ENCODE peak calls at places on chromosomes 4 and X, in eight cellular contexts. U, Z, B, K, P, J, Y and D are unnamed samples.
A peak's percentile ranks its signal among the peaks of the same experiment; 100 is the strongest.

GRCh38 chr4:118005883-118006282 is 28.4 kb upstream of the NDST3 start:
- DNase-seq in U (no peak), Z (no peak), B (peak; percentile 36), K (no peak), P (no peak), J (no peak), Y (no peak), D (no peak)

GRCh38 chrX:107573016-107573415 is 55.3 kb upstream of the PRPS1 start:
- DNase-seq in U (no peak), Z (no peak), B (no peak), K (no peak), P (no peak), J (no peak), Y (no peak), D (no peak)

GRCh38 chrX:1673337-1673736 is 58.5 kb downstream of the ASMT start:
- DNase-seq in U (no peak), Z (no peak), B (peak; percentile 54), K (no peak), P (no peak), J (no peak), Y (no peak), D (peak; percentile 12)

GRCh38 chrX:150942958-150943594 is 40.1 kb upstream of the HMGB3 start:
- DNase-seq in U (no peak), Z (no peak), B (no peak), K (no peak), P (no peak), J (no peak), Y (no peak), D (no peak)

GRCh38 chrX:114798902-114799301 is 215.0 kb downstream of the HTR2C start:
- DNase-seq in U (peak; percentile 0), Z (no peak), B (no peak), K (no peak), P (no peak), J (no peak), Y (no peak), D (no peak)

GRCh38 chr4:187354740-187355139 is 631.1 kb upstream of the FAT1 start:
- DNase-seq in U (no peak), Z (no peak), B (no peak), K (no peak), P (no peak), J (no peak), Y (no peak), D (no peak)

GRCh38 chr4:186266699-186267467 is 894 bp downstream of the F11 start:
- DNase-seq in U (peak; percentile 32), Z (no peak), B (peak; percentile 80), K (peak; percentile 6), P (no peak), J (no peak), Y (no peak), D (no peak)

GRCh38 chr4:146458594-146458993 is 63.1 kb downstream of the SLC10A7 start:
- DNase-seq in U (no peak), Z (no peak), B (no peak), K (no peak), P (no peak), J (no peak), Y (no peak), D (peak; percentile 17)

GRCh38 chr4:120158860-120159259 is 92.2 kb upstream of the MAD2L1 start:
- DNase-seq in U (no peak), Z (no peak), B (peak; percentile 45), K (no peak), P (no peak), J (no peak), Y (no peak), D (no peak)

GRCh38 chr4:89000844-89001360 is 56.1 kb downstream of the FAM13A start:
- DNase-seq in U (peak; percentile 68), Z (no peak), B (no peak), K (peak; percentile 83), P (peak; percentile 32), J (no peak), Y (no peak), D (no peak)

GRCh38 chr4:55297346-55297745 is 48.7 kb upstream of the SRD5A3 start:
- DNase-seq in U (peak; percentile 26), Z (no peak), B (no peak), K (peak; percentile 81), P (no peak), J (no peak), Y (no peak), D (no peak)

GRCh38 chr4:161121451-161121850 is 1042.3 kb downstream of the FSTL5 start:
- DNase-seq in U (no peak), Z (no peak), B (no peak), K (peak; percentile 13), P (no peak), J (no peak), Y (no peak), D (no peak)

GRCh38 chr4:185708348-185708747 is 103.6 kb downstream of the SORBS2 start:
- DNase-seq in U (peak; percentile 53), Z (no peak), B (no peak), K (no peak), P (no peak), J (no peak), Y (no peak), D (no peak)

GRCh38 chr4:42371306-42372063 is 25.8 kb upstream of the SHISA3 start:
- DNase-seq in U (peak; percentile 85), Z (no peak), B (peak; percentile 57), K (peak; percentile 67), P (no peak), J (peak; percentile 60), Y (no peak), D (no peak)

GRCh38 chr4:1002131-1002630 is 9.0 kb upstream of the SLC26A1 start:
- DNase-seq in U (peak; percentile 28), Z (no peak), B (peak; percentile 78), K (no peak), P (no peak), J (peak; percentile 45), Y (peak; percentile 79), D (no peak)

GRCh38 chrX:79140731-79141130 is 3.8 kb upstream of the GPR174 start:
- DNase-seq in U (no peak), Z (no peak), B (no peak), K (no peak), P (no peak), J (no peak), Y (no peak), D (no peak)

GRCh38 chr4:73528171-73528570 is 46.6 kb downstream of the AFM start:
- DNase-seq in U (no peak), Z (no peak), B (no peak), K (no peak), P (no peak), J (no peak), Y (no peak), D (no peak)
- H3K27ac ChIP-seq in U (no peak overlapping the region), Z (no peak overlapping the region), B (no peak overlapping the region), K (no peak overlapping the region), P (no peak overlapping the region), J (no peak overlapping the region), Y (no peak overlapping the region), D (no peak overlapping the region)

DNA sequence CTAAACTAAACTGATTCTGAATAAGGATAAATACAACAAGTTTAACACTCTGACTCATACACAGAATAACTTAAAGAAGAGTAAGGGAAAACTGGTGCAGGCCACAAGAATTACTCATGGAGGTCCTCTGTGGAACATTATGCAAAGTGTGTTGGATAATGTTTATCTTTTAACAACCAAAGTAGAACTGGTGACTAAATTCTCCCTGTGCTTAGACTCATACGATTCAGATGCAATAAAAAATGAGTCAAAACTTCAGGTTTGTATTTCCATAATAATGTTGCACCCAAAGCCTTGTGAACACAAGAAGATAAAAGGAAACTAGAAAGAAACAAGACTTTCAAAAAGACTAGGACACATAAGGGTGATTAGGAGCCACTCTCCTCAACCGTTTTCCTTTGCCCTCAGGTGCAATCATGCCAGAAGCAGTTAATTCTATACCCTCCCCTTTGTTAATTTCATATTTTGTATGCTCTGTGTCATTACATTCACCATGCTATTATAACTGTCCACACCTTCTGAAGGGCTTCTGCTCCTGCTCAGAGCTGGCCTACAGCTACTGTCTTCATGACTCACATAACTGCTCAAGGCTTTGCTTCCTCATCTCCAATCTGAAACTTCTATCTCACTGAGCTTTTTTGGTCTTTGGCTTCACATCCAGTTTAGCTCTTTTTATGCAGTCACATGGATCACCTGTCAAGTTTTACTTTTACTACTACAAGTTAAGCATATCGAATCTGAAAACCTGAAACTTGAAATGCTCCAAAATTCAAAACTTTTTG is 60.2 kb downstream of the KCNIP4 start:
- DNase-seq in U (peak; percentile 93), Z (no peak), B (no peak), K (peak; percentile 89), P (peak; percentile 59), J (no peak), Y (no peak), D (no peak)
- H3K27ac ChIP-seq in U (peak overlapping the region; percentile 26), Z (no peak overlapping the region), B (no peak overlapping the region), K (peak overlapping the region; percentile 58), P (peak overlapping the region; percentile 36), J (no peak overlapping the region), Y (no peak overlapping the region), D (no peak overlapping the region)

GRCh38 chr4:76084542-76084941 is 10.0 kb downstream of the ART3 start:
- DNase-seq in U (no peak), Z (no peak), B (no peak), K (no peak), P (no peak), J (no peak), Y (no peak), D (no peak)

GRCh38 chr4:76090241-76090691 is 15.8 kb downstream of the ART3 start:
- DNase-seq in U (peak; percentile 90), Z (no peak), B (no peak), K (peak; percentile 95), P (peak; percentile 67), J (peak; percentile 48), Y (no peak), D (no peak)

GRCh38 chr4:76087007-76087769 is 12.7 kb downstream of the ART3 start:
- DNase-seq in U (peak; percentile 58), Z (no peak), B (peak; percentile 92), K (peak; percentile 71), P (no peak), J (peak; percentile 39), Y (no peak), D (no peak)

GRCh38 chr4:76091052-76091451 is 16.5 kb downstream of the ART3 start:
- DNase-seq in U (no peak), Z (no peak), B (no peak), K (no peak), P (peak; percentile 57), J (no peak), Y (no peak), D (no peak)

DNA sequence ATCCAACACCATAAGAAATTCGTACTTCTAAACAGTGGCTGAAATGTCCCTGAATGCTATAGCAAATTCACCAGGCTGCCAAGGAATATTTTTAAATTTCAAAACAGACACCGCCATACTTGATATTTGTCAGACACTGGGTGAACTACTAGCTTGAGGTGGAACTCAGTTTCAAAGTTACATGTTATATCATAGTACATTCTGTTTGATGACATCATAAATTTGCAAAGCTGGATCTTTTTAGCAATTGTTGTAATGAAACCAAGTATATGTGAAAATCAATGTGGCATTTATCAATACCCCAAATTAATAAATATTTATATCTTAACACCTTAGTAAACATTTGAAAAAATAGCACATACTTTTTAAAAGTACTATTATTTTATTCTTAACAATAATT is 14.2 kb downstream of the ART3 start:
- DNase-seq in U (no peak), Z (no peak), B (no peak), K (no peak), P (no peak), J (no peak), Y (no peak), D (no peak)
- H3K27ac ChIP-seq in U (no peak overlapping the region), Z (no peak overlapping the region), B (no peak overlapping the region), K (no peak overlapping the region), P (no peak overlapping the region), J (no peak overlapping the region), Y (no peak overlapping the region), D (no peak overlapping the region)

DNA sequence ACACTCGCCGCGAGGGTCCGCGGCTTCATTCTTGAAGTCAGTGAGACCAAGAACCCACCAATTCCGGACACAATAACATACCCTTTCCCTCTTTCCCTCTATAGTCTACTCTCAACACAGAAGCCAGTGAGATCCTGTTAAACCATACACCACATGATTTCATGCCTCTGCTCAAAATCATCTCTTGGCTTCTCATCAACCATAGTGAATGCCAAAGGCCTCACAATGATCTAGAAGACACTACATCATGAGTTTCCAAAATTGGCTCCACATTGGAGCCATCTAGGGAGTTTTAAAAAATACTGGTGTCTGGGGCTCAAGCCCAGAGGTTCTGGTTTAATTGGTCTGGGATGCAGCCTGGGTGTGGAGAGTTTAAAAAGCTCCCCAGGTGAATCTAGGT is 124.5 kb downstream of the EFNB1 start:
- DNase-seq in U (no peak), Z (no peak), B (no peak), K (no peak), P (no peak), J (no peak), Y (no peak), D (no peak)
- H3K27ac ChIP-seq in U (no peak overlapping the region), Z (no peak overlapping the region), B (no peak overlapping the region), K (no peak overlapping the region), P (no peak overlapping the region), J (no peak overlapping the region), Y (no peak overlapping the region), D (no peak overlapping the region)